ENCODE peak calls at places on chromosomes 3 and 15, in eight cellular contexts. E is RPMI8226; J is A549; D is BJ; F is activated T-helper 1 cell treated with Interleukin-2 at 50 U/mL for 16 hours; S is activated CD4-positive, alpha-beta T cell treated with anti-CD3 and anti-CD28 coated beads, Interleukin-2, amount 10 ng/mL, durations not matched to agents 7 days and 5 days; Z is GOT3; Q is activated naive CD4-positive, alpha-beta T cell treated with anti-CD3 and anti-CD28 coated beads, Interleukin-2, amount 10 ng/mL, durations not matched to agents 7 days and 5 days. Y is an unnamed sample.

GRCh38 chr15:74540135-74540760 is 772 bp upstream of the ARID3B start:
- DNase-seq in E (peak), J (no peak), D (no peak), F (no peak), S (peak), Z (no peak), Q (peak), Y (no peak)

GRCh38 chr15:67253517-67254237 is 784 bp downstream of the AAGAB start:
- DNase-seq in E (peak), J (peak), D (no peak), F (no peak), S (no peak), Z (no peak), Q (no peak), Y (peak)

GRCh38 chr15:74833376-74834107 is 7.1 kb downstream of the CPLX3 start:
- DNase-seq in E (peak), J (no peak), D (no peak), F (no peak), S (no peak), Z (no peak), Q (no peak), Y (no peak)

GRCh38 chr3:116920836-116921596 is 211.4 kb downstream of the TUSC7 start:
- DNase-seq in E (no peak), J (no peak), D (no peak), F (no peak), S (no peak), Z (no peak), Q (no peak), Y (no peak)

GRCh38 chr15:28023422-28023821 is 75.7 kb downstream of the OCA2 start:
- DNase-seq in E (no peak), J (no peak), D (no peak), F (no peak), S (no peak), Z (no peak), Q (no peak), Y (no peak)

GRCh38 chr3:78988324-78988723 is 779.5 kb downstream of the ROBO1 start:
- DNase-seq in E (no peak), J (peak), D (no peak), F (no peak), S (no peak), Z (no peak), Q (no peak), Y (peak)

GRCh38 chr3:62167566-62168262 is 205.6 kb downstream of the FEZF2 start:
- DNase-seq in E (no peak), J (no peak), D (no peak), F (no peak), S (no peak), Z (no peak), Q (no peak), Y (no peak)

GRCh38 chr3:53192608-53193007 is 31.6 kb downstream of the PRKCD start:
- DNase-seq in E (no peak), J (no peak), D (no peak), F (no peak), S (no peak), Z (no peak), Q (no peak), Y (no peak)

GRCh38 chr15:67130673-67131601 is 65.5 kb downstream of the SMAD3 start:
- DNase-seq in E (no peak), J (no peak), D (no peak), F (no peak), S (no peak), Z (no peak), Q (no peak), Y (no peak)

GRCh38 chr3:14210843-14211594 is 32.4 kb downstream of the LSM3 start:
- DNase-seq in E (no peak), J (no peak), D (peak), F (no peak), S (no peak), Z (no peak), Q (no peak), Y (no peak)

GRCh38 chr3:124903896-124904879 is 17.0 kb upstream of the ITGB5 start:
- DNase-seq in E (no peak), J (no peak), D (no peak), F (no peak), S (no peak), Z (no peak), Q (no peak), Y (no peak)

GRCh38 chr3:175070946-175071345 is 211.8 kb downstream of the NAALADL2 start:
- DNase-seq in E (no peak), J (no peak), D (no peak), F (no peak), S (no peak), Z (no peak), Q (no peak), Y (no peak)

GRCh38 chr3:189685854-189686253 is 54.7 kb downstream of the TP63 start:
- DNase-seq in E (no peak), J (no peak), D (peak), F (no peak), S (no peak), Z (no peak), Q (no peak), Y (peak)

GRCh38 chr15:98009169-98009568 is 48.7 kb downstream of the ARRDC4 start:
- DNase-seq in E (no peak), J (no peak), D (no peak), F (no peak), S (no peak), Z (no peak), Q (no peak), Y (no peak)

GRCh38 chr3:158727499-158728377 is 4.5 kb downstream of the RARRES1 start:
- DNase-seq in E (peak), J (peak), D (no peak), F (no peak), S (peak), Z (no peak), Q (peak), Y (peak)

GRCh38 chr15:78211189-78211921 is 23.0 kb downstream of the ACSBG1 start:
- DNase-seq in E (no peak), J (no peak), D (no peak), F (no peak), S (no peak), Z (no peak), Q (no peak), Y (no peak)

GRCh38 chr3:16811950-16812349 is 72.8 kb upstream of the PLCL2 start:
- DNase-seq in E (no peak), J (no peak), D (no peak), F (no peak), S (no peak), Z (no peak), Q (no peak), Y (no peak)

GRCh38 chr15:70505971-70506887 is 257.1 kb downstream of the UACA start:
- DNase-seq in E (no peak), J (no peak), D (no peak), F (no peak), S (no peak), Z (no peak), Q (no peak), Y (no peak)

GRCh38 chr3:176814252-176814651 is 383.0 kb downstream of the TBL1XR1 start:
- DNase-seq in E (peak), J (peak), D (no peak), F (no peak), S (peak), Z (no peak), Q (peak), Y (no peak)

GRCh38 chr3:151228291-151229125 is 25.5 kb upstream of the GPR171 start:
- DNase-seq in E (no peak), J (no peak), D (no peak), F (no peak), S (no peak), Z (no peak), Q (no peak), Y (peak)

GRCh38 chr3:171039674-171040073 is 13.2 kb upstream of the SLC2A2 start:
- DNase-seq in E (no peak), J (no peak), D (no peak), F (no peak), S (no peak), Z (no peak), Q (no peak), Y (no peak)

GRCh38 chr15:25244731-25245585 is 193.9 kb downstream of the UBE3A start:
- DNase-seq in E (no peak), J (no peak), D (no peak), F (no peak), S (no peak), Z (no peak), Q (no peak), Y (no peak)

GRCh38 chr15:27679621-27680521 is 419.2 kb downstream of the OCA2 start:
- DNase-seq in E (no peak), J (no peak), D (no peak), F (no peak), S (no peak), Z (no peak), Q (no peak), Y (no peak)

GRCh38 chr3:133136114-133137041 is 98.2 kb downstream of the TMEM108 start:
- DNase-seq in E (no peak), J (no peak), D (no peak), F (no peak), S (no peak), Z (no peak), Q (no peak), Y (peak)

GRCh38 chr15:99371180-99372103 is 120.2 kb downstream of the LRRC28 start:
- DNase-seq in E (no peak), J (no peak), D (no peak), F (no peak), S (no peak), Z (no peak), Q (no peak), Y (no peak)

GRCh38 chr15:40999190-40999589 is 45.9 kb downstream of the CHAC1 start:
- DNase-seq in E (no peak), J (peak), D (peak), F (no peak), S (no peak), Z (no peak), Q (no peak), Y (peak)

GRCh38 chr15:71115567-71116351 is 488 bp downstream of the THSD4 start:
- DNase-seq in E (peak), J (peak), D (no peak), F (no peak), S (no peak), Z (no peak), Q (no peak), Y (peak)

GRCh38 chr3:98557324-98558010 is 25.7 kb downstream of the GPR15 start:
- DNase-seq in E (no peak), J (no peak), D (no peak), F (no peak), S (peak), Z (no peak), Q (peak), Y (no peak)

GRCh38 chr3:41900265-41900664 is 61.6 kb downstream of the ULK4 start:
- DNase-seq in E (no peak), J (no peak), D (no peak), F (no peak), S (no peak), Z (peak), Q (no peak), Y (no peak)

GRCh38 chr15:98853593-98854420 is 153.8 kb downstream of the PGPEP1L start:
- DNase-seq in E (no peak), J (no peak), D (no peak), F (no peak), S (no peak), Z (no peak), Q (no peak), Y (no peak)

GRCh38 chr3:37862219-37862711 is 585 bp downstream of the CTDSPL start:
- DNase-seq in E (no peak), J (peak), D (no peak), F (no peak), S (peak), Z (no peak), Q (peak), Y (peak)

GRCh38 chr3:60579734-60580133 is 671.5 kb downstream of the FHIT start:
- DNase-seq in E (no peak), J (no peak), D (peak), F (no peak), S (no peak), Z (no peak), Q (no peak), Y (peak)

GRCh38 chr3:57227930-57228733 is 603 bp downstream of the APPL1 start:
- DNase-seq in E (peak), J (peak), D (no peak), F (peak), S (peak), Z (no peak), Q (peak), Y (peak)

GRCh38 chr3:44359146-44359751 is 20.7 kb downstream of the TCAIM start:
- DNase-seq in E (no peak), J (no peak), D (no peak), F (no peak), S (no peak), Z (no peak), Q (no peak), Y (no peak)

GRCh38 chr15:80436511-80437307 is 32.5 kb downstream of the ARNT2 start:
- DNase-seq in E (no peak), J (peak), D (no peak), F (no peak), S (no peak), Z (no peak), Q (no peak), Y (peak)

GRCh38 chr3:148937477-148937876 is 53.9 kb upstream of the GYG1 start:
- DNase-seq in E (no peak), J (no peak), D (peak), F (no peak), S (no peak), Z (no peak), Q (no peak), Y (no peak)

GRCh38 chr3:9884555-9885165 is 4.6 kb upstream of the CIDEC start:
- DNase-seq in E (no peak), J (peak), D (peak), F (no peak), S (no peak), Z (no peak), Q (no peak), Y (peak)

GRCh38 chr3:113758389-113759029 is 11.7 kb downstream of the ATP6V1A start:
- DNase-seq in E (no peak), J (no peak), D (peak), F (no peak), S (no peak), Z (no peak), Q (no peak), Y (no peak)

GRCh38 chr15:90192961-90193786 is 8.0 kb upstream of the SEMA4B start:
- DNase-seq in E (no peak), J (no peak), D (no peak), F (no peak), S (no peak), Z (no peak), Q (no peak), Y (no peak)

Y was measured in RWPE1.